ENCODE peak calls at places on chromosomes 3 and 15, in five cellular contexts. One of them, this sample, is unnamed.

GRCh38 chr3:50562866-50563265 is 4.7 kb downstream of the C3orf18 start:
- DNase-seq in neural progenitor cell: no peak
- DNase-seq in keratinocyte: no peak
- DNase-seq in fibroblast of lung: no peak
- DNase-seq in mammary epithelial cell: peak; percentile 88
- DNase-seq in this sample: peak; percentile 50

GRCh38 chr15:52798529-52799101 is 8.5 kb upstream of the ONECUT1 start:
- DNase-seq in neural progenitor cell: peak; percentile 65
- DNase-seq in keratinocyte: no peak
- DNase-seq in fibroblast of lung: no peak
- DNase-seq in mammary epithelial cell: no peak
- DNase-seq in this sample: no peak

GRCh38 chr3:59809750-59810444 is 760.1 kb upstream of the CFAP20DC start:
- DNase-seq in neural progenitor cell: no peak
- DNase-seq in keratinocyte: no peak
- DNase-seq in fibroblast of lung: peak; percentile 67
- DNase-seq in mammary epithelial cell: peak; percentile 34
- DNase-seq in this sample: peak; percentile 29

GRCh38 chr15:94670436-94671034 is 439.2 kb downstream of the MCTP2 start:
- DNase-seq in neural progenitor cell: peak; percentile 61
- DNase-seq in keratinocyte: no peak
- DNase-seq in fibroblast of lung: peak; percentile 74
- DNase-seq in mammary epithelial cell: peak; percentile 40
- DNase-seq in this sample: peak; percentile 13

GRCh38 chr3:184262166-184262926 is 993 bp upstream of the CAMK2N2 start:
- DNase-seq in neural progenitor cell: peak; percentile 49
- DNase-seq in keratinocyte: no peak
- DNase-seq in fibroblast of lung: no peak
- DNase-seq in mammary epithelial cell: peak; percentile 9
- DNase-seq in this sample: no peak

GRCh38 chr3:38084019-38084968 is 45.3 kb downstream of the DLEC1 start:
- DNase-seq in neural progenitor cell: peak; percentile 21
- DNase-seq in keratinocyte: no peak
- DNase-seq in fibroblast of lung: peak; percentile 23
- DNase-seq in mammary epithelial cell: no peak
- DNase-seq in this sample: peak; percentile 17

GRCh38 chr3:138230525-138230924 is 43.4 kb downstream of the ARMC8 start:
- DNase-seq in neural progenitor cell: no peak
- DNase-seq in keratinocyte: no peak
- DNase-seq in fibroblast of lung: no peak
- DNase-seq in mammary epithelial cell: peak; percentile 13
- DNase-seq in this sample: peak; percentile 50

GRCh38 chr3:168877899-168878298 is 782.2 kb upstream of the GOLIM4 start:
- DNase-seq in neural progenitor cell: no peak
- DNase-seq in keratinocyte: peak; percentile 28
- DNase-seq in fibroblast of lung: no peak
- DNase-seq in mammary epithelial cell: peak; percentile 88
- DNase-seq in this sample: no peak

GRCh38 chr3:195068481-195069080 is 202.4 kb downstream of the XXYLT1 start:
- DNase-seq in neural progenitor cell: no peak
- DNase-seq in keratinocyte: no peak
- DNase-seq in fibroblast of lung: no peak
- DNase-seq in mammary epithelial cell: no peak
- DNase-seq in this sample: no peak

GRCh38 chr3:178396318-178396717 is 139.9 kb upstream of the KCNMB2 start:
- DNase-seq in neural progenitor cell: no peak
- DNase-seq in keratinocyte: no peak
- DNase-seq in fibroblast of lung: no peak
- DNase-seq in mammary epithelial cell: no peak
- DNase-seq in this sample: no peak

GRCh38 chr3:53850895-53851294 is 4.5 kb downstream of the IL17RB start:
- DNase-seq in neural progenitor cell: no peak
- DNase-seq in keratinocyte: no peak
- DNase-seq in fibroblast of lung: peak; percentile 64
- DNase-seq in mammary epithelial cell: no peak
- DNase-seq in this sample: peak; percentile 14

GRCh38 chr15:51768018-51768417 is 16.6 kb downstream of the TMOD2 start:
- DNase-seq in neural progenitor cell: no peak
- DNase-seq in keratinocyte: no peak
- DNase-seq in fibroblast of lung: no peak
- DNase-seq in mammary epithelial cell: no peak
- DNase-seq in this sample: no peak

GRCh38 chr3:12229896-12230295 is 59.0 kb upstream of the PPARG start:
- DNase-seq in neural progenitor cell: no peak
- DNase-seq in keratinocyte: no peak
- DNase-seq in fibroblast of lung: no peak
- DNase-seq in mammary epithelial cell: peak; percentile 45
- DNase-seq in this sample: peak; percentile 22

GRCh38 chr15:52060511-52060910 is 41.5 kb downstream of the MAPK6 start:
- DNase-seq in neural progenitor cell: no peak
- DNase-seq in keratinocyte: no peak
- DNase-seq in fibroblast of lung: no peak
- DNase-seq in mammary epithelial cell: no peak
- DNase-seq in this sample: no peak

GRCh38 chr3:132555316-132556035 is 41.6 kb upstream of the ACKR4 start:
- DNase-seq in neural progenitor cell: no peak
- DNase-seq in keratinocyte: no peak
- DNase-seq in fibroblast of lung: no peak
- DNase-seq in mammary epithelial cell: no peak
- DNase-seq in this sample: no peak

GRCh38 chr3:188749010-188749617 is 422.7 kb upstream of the TPRG1 start:
- DNase-seq in neural progenitor cell: peak; percentile 77
- DNase-seq in keratinocyte: no peak
- DNase-seq in fibroblast of lung: no peak
- DNase-seq in mammary epithelial cell: no peak
- DNase-seq in this sample: no peak

GRCh38 chr15:60844431-60845174 is 365.7 kb upstream of the ICE2 start:
- DNase-seq in neural progenitor cell: no peak
- DNase-seq in keratinocyte: no peak
- DNase-seq in fibroblast of lung: no peak
- DNase-seq in mammary epithelial cell: no peak
- DNase-seq in this sample: no peak

GRCh38 chr3:194061421-194062029 is 74.4 kb upstream of the HES1 start:
- DNase-seq in neural progenitor cell: no peak
- DNase-seq in keratinocyte: no peak
- DNase-seq in fibroblast of lung: no peak
- DNase-seq in mammary epithelial cell: no peak
- DNase-seq in this sample: peak; percentile 62

GRCh38 chr3:69324362-69325025 is 61.4 kb downstream of the FRMD4B start:
- DNase-seq in neural progenitor cell: peak; percentile 45
- DNase-seq in keratinocyte: no peak
- DNase-seq in fibroblast of lung: no peak
- DNase-seq in mammary epithelial cell: no peak
- DNase-seq in this sample: no peak

GRCh38 chr3:9870978-9871377 is 9.1 kb downstream of the CIDEC start:
- DNase-seq in neural progenitor cell: no peak
- DNase-seq in keratinocyte: no peak
- DNase-seq in fibroblast of lung: peak; percentile 81
- DNase-seq in mammary epithelial cell: peak; percentile 57
- DNase-seq in this sample: peak; percentile 58

GRCh38 chr3:86973440-86973839 is 17.5 kb downstream of the VGLL3 start:
- DNase-seq in neural progenitor cell: no peak
- DNase-seq in keratinocyte: no peak
- DNase-seq in fibroblast of lung: peak; percentile 98
- DNase-seq in mammary epithelial cell: peak; percentile 99
- DNase-seq in this sample: peak; percentile 89

GRCh38 chr15:47443839-47444238 is 273.5 kb upstream of the SEMA6D start:
- DNase-seq in neural progenitor cell: no peak
- DNase-seq in keratinocyte: peak; percentile 82
- DNase-seq in fibroblast of lung: no peak
- DNase-seq in mammary epithelial cell: peak; percentile 86
- DNase-seq in this sample: no peak

GRCh38 chr3:177262396-177262795 is 65.1 kb upstream of the TBL1XR1 start:
- DNase-seq in neural progenitor cell: no peak
- DNase-seq in keratinocyte: no peak
- DNase-seq in fibroblast of lung: no peak
- DNase-seq in mammary epithelial cell: peak; percentile 27
- DNase-seq in this sample: peak; percentile 72

GRCh38 chr15:47820047-47820779 is 102.9 kb downstream of the SEMA6D start:
- DNase-seq in neural progenitor cell: peak; percentile 28
- DNase-seq in keratinocyte: no peak
- DNase-seq in fibroblast of lung: peak; percentile 70
- DNase-seq in mammary epithelial cell: peak; percentile 49
- DNase-seq in this sample: peak; percentile 62

GRCh38 chr15:99734575-99734974 is 1.3 kb upstream of the LYSMD4 start:
- DNase-seq in neural progenitor cell: no peak
- DNase-seq in keratinocyte: no peak
- DNase-seq in fibroblast of lung: no peak
- DNase-seq in mammary epithelial cell: no peak
- DNase-seq in this sample: no peak

GRCh38 chr15:40104296-40104864 is 4.3 kb downstream of the BMF start:
- DNase-seq in neural progenitor cell: no peak
- DNase-seq in keratinocyte: no peak
- DNase-seq in fibroblast of lung: no peak
- DNase-seq in mammary epithelial cell: no peak
- DNase-seq in this sample: no peak

GRCh38 chr3:97981886-97982285 is 9.7 kb upstream of the RIOX2 start:
- DNase-seq in neural progenitor cell: no peak
- DNase-seq in keratinocyte: no peak
- DNase-seq in fibroblast of lung: peak; percentile 26
- DNase-seq in mammary epithelial cell: no peak
- DNase-seq in this sample: no peak

GRCh38 chr3:8658326-8659212 is 14.0 kb upstream of the SSUH2 start:
- DNase-seq in neural progenitor cell: no peak
- DNase-seq in keratinocyte: no peak
- DNase-seq in fibroblast of lung: peak; percentile 28
- DNase-seq in mammary epithelial cell: no peak
- DNase-seq in this sample: peak; percentile 87

GRCh38 chr3:162998205-162998604 is 1501.6 kb downstream of the OTOL1 start:
- DNase-seq in neural progenitor cell: peak; percentile 7
- DNase-seq in keratinocyte: no peak
- DNase-seq in fibroblast of lung: no peak
- DNase-seq in mammary epithelial cell: no peak
- DNase-seq in this sample: no peak

GRCh38 chr3:4904801-4905695 is 74.2 kb upstream of the BHLHE40 start:
- DNase-seq in neural progenitor cell: no peak
- DNase-seq in keratinocyte: peak; percentile 46
- DNase-seq in fibroblast of lung: peak; percentile 45
- DNase-seq in mammary epithelial cell: peak; percentile 53
- DNase-seq in this sample: peak; percentile 29

GRCh38 chr3:144052275-144052674 is 80.7 kb downstream of the DIPK2A start:
- DNase-seq in neural progenitor cell: no peak
- DNase-seq in keratinocyte: no peak
- DNase-seq in fibroblast of lung: peak; percentile 82
- DNase-seq in mammary epithelial cell: no peak
- DNase-seq in this sample: no peak

GRCh38 chr15:69493406-69493805 is 40.8 kb downstream of the RPLP1 start:
- DNase-seq in neural progenitor cell: no peak
- DNase-seq in keratinocyte: no peak
- DNase-seq in fibroblast of lung: no peak
- DNase-seq in mammary epithelial cell: no peak
- DNase-seq in this sample: no peak

GRCh38 chr3:124701687-124702086 is 28.6 kb upstream of the UMPS start:
- DNase-seq in neural progenitor cell: no peak
- DNase-seq in keratinocyte: no peak
- DNase-seq in fibroblast of lung: peak; percentile 62
- DNase-seq in mammary epithelial cell: no peak
- DNase-seq in this sample: peak; percentile 68

GRCh38 chr15:67547836-67548531 is 5.5 kb downstream of the MAP2K5 start:
- DNase-seq in neural progenitor cell: no peak
- DNase-seq in keratinocyte: no peak
- DNase-seq in fibroblast of lung: peak; percentile 52
- DNase-seq in mammary epithelial cell: peak; percentile 9
- DNase-seq in this sample: peak; percentile 43

GRCh38 chr15:29364429-29365078 is 94.9 kb upstream of the NSMCE3 start:
- DNase-seq in neural progenitor cell: peak; percentile 34
- DNase-seq in keratinocyte: no peak
- DNase-seq in fibroblast of lung: peak; percentile 69
- DNase-seq in mammary epithelial cell: peak; percentile 8
- DNase-seq in this sample: peak; percentile 89
- TF ChIP-seq CTCF in neural progenitor cell: peak; percentile 37
- TF ChIP-seq CTCF in keratinocyte: peak; percentile 19
- TF ChIP-seq CTCF in fibroblast of lung: no peak
- TF ChIP-seq CTCF in mammary epithelial cell: no peak
- TF ChIP-seq CTCF in this sample: peak; percentile 13

GRCh38 chr3:192887701-192888100 is 30.0 kb downstream of the MB21D2 start:
- DNase-seq in neural progenitor cell: no peak
- DNase-seq in keratinocyte: no peak
- DNase-seq in fibroblast of lung: no peak
- DNase-seq in mammary epithelial cell: no peak
- DNase-seq in this sample: no peak
- H3K79me2 ChIP-seq in neural progenitor cell: peaks cover 31% of the 10 kb centered on the region
- H3K79me2 ChIP-seq in keratinocyte: peaks cover 38% of the 10 kb centered on the region
- H3K79me2 ChIP-seq in fibroblast of lung: peaks cover 38% of the 10 kb centered on the region
- H3K79me2 ChIP-seq in mammary epithelial cell: peaks cover 33% of the 10 kb centered on the region
- H3K79me2 ChIP-seq in this sample: peaks cover 64% of the 10 kb centered on the region

DNA sequence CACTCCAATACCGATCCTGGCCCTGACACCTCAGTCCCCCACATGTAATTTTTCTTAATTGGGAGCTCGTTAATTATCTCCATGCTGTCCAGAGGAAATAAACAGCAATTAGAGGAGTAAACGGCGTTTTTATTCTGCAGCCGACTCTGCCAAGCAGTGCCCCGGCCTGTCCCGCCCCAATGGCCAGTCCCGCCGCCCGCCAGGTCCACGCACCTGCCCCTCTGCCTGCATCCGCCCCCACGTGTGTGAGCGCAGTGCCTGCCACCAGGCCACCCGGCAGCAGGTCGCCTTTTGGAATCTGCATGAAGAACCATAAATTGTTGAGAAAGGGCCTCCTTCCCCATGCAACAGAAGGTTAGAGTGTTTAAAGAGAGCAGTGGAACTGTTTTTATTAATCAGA is 87.4 kb upstream of the LINGO1 start:
- DNase-seq in neural progenitor cell: no peak
- DNase-seq in keratinocyte: no peak
- DNase-seq in fibroblast of lung: no peak
- DNase-seq in mammary epithelial cell: no peak
- DNase-seq in this sample: no peak
- TF ChIP-seq CTCF in neural progenitor cell: no peak
- TF ChIP-seq CTCF in keratinocyte: no peak
- TF ChIP-seq CTCF in fibroblast of lung: no peak
- TF ChIP-seq CTCF in mammary epithelial cell: no peak
- TF ChIP-seq CTCF in this sample: no peak

DNA sequence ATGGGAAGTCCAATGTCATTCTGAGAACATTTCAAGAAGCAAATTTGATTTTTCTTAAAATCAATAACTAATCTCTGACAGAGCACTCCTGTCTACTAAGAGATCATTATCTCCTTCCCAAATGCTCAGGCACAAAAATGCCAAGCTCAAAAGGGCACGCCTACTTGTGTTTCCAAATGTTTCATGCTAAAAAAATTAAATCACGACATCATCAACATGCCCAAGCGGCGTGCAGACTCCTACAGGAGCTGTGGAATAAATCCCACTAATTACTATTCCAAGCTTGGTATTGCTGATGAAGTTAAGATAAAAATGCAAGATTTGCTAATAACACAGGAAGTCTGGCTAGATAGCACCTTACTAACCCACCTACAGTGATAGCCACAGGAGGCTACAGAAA is 140.8 kb downstream of the OSBPL10 start:
- DNase-seq in neural progenitor cell: no peak
- DNase-seq in keratinocyte: peak; percentile 30
- DNase-seq in fibroblast of lung: no peak
- DNase-seq in mammary epithelial cell: peak; percentile 47
- DNase-seq in this sample: no peak
- H3K79me2 ChIP-seq in neural progenitor cell: no peaks in the 10 kb centered on the region
- H3K79me2 ChIP-seq in keratinocyte: peaks cover 75% of the 10 kb centered on the region
- H3K79me2 ChIP-seq in fibroblast of lung: no peaks in the 10 kb centered on the region
- H3K79me2 ChIP-seq in mammary epithelial cell: peaks cover 90% of the 10 kb centered on the region
- H3K79me2 ChIP-seq in this sample: no peaks in the 10 kb centered on the region